ENCODE peak calls at places on chromosome 4, in five cellular contexts. U is foreskin fibroblast, Q is cardiac fibroblast, T is K562, Y is WTC11. I is an unnamed sample.

GRCh38 chr4:167025651-167026050 is 208.6 kb downstream of the SPOCK3 start:
- DNase-seq in U (no peak), Q (peak), T (no peak), Y (no peak), I (no peak)

GRCh38 chr4:80202784-80203553 is 5.7 kb downstream of the PRDM8 start:
- DNase-seq in U (no peak), Q (peak), T (no peak), Y (peak), I (no peak)

GRCh38 chr4:37812713-37813112 is 13.8 kb upstream of the PGM2 start:
- DNase-seq in U (peak), Q (peak), T (no peak), Y (no peak), I (no peak)

GRCh38 chr4:106301393-106302084 is 14.5 kb downstream of the TBCK start:
- DNase-seq in U (no peak), Q (peak), T (no peak), Y (no peak), I (no peak)

GRCh38 chr4:57312296-57312695 is 202.1 kb upstream of the IGFBP7 start:
- DNase-seq in U (no peak), Q (no peak), T (no peak), Y (no peak), I (no peak)

GRCh38 chr4:118224239-118224829 is 128.5 kb downstream of the PRSS12 start:
- DNase-seq in U (peak), Q (peak), T (peak), Y (no peak), I (peak)

GRCh38 chr4:94570558-94570957 is 118.8 kb downstream of the PDLIM5 start:
- DNase-seq in U (no peak), Q (no peak), T (no peak), Y (no peak), I (no peak)

GRCh38 chr4:135418353-135418752 is 1216.8 kb upstream of the PABPC4L start:
- DNase-seq in U (no peak), Q (peak), T (no peak), Y (peak), I (no peak)

GRCh38 chr4:171629182-171629581 is 184.0 kb upstream of the GALNTL6 start:
- DNase-seq in U (no peak), Q (no peak), T (no peak), Y (no peak), I (no peak)

GRCh38 chr4:168832746-168833575 is 177.1 kb downstream of the CBR4 start:
- DNase-seq in U (no peak), Q (peak), T (no peak), Y (peak), I (no peak)

GRCh38 chr4:156710571-156711195 is 260.9 kb downstream of the PDGFC start:
- DNase-seq in U (peak), Q (no peak), T (no peak), Y (no peak), I (peak)

GRCh38 chr4:39713691-39714090 is 15.8 kb downstream of the UBE2K start:
- DNase-seq in U (no peak), Q (peak), T (no peak), Y (no peak), I (peak)

GRCh38 chr4:103137446-103137827 is 37.8 kb upstream of the BDH2 start:
- DNase-seq in U (peak), Q (peak), T (no peak), Y (no peak), I (no peak)

GRCh38 chr4:158856852-158857251 is 88.0 kb downstream of the FNIP2 start:
- DNase-seq in U (peak), Q (peak), T (no peak), Y (no peak), I (peak)

GRCh38 chr4:99324361-99324760 is 3.2 kb upstream of the ADH1B start:
- DNase-seq in U (no peak), Q (peak), T (no peak), Y (no peak), I (no peak)

GRCh38 chr4:178577933-178578332 is 1135.7 kb upstream of the AGA start:
- DNase-seq in U (no peak), Q (no peak), T (no peak), Y (no peak), I (no peak)

GRCh38 chr4:10108391-10108790 is 8.2 kb downstream of the WDR1 start:
- DNase-seq in U (no peak), Q (no peak), T (no peak), Y (no peak), I (no peak)

GRCh38 chr4:79917246-79917645 is 155.8 kb downstream of the ANTXR2 start:
- DNase-seq in U (peak), Q (peak), T (peak), Y (peak), I (no peak)

GRCh38 chr4:183350317-183351071 is 28.3 kb upstream of the CLDN24 start:
- DNase-seq in U (peak), Q (no peak), T (no peak), Y (no peak), I (peak)

GRCh38 chr4:53273726-53274125 is 92.1 kb downstream of the SCFD2 start:
- DNase-seq in U (peak), Q (peak), T (no peak), Y (no peak), I (no peak)

GRCh38 chr4:122827258-122827887 is 742 bp downstream of the FGF2 start:
- DNase-seq in U (peak), Q (peak), T (peak), Y (peak), I (no peak)

GRCh38 chr4:59247032-59247431 is 1953.1 kb upstream of the ADGRL3 start:
- DNase-seq in U (no peak), Q (peak), T (no peak), Y (no peak), I (no peak)
- TF ChIP-seq CTCF in U (no peak), Q (peak), T (no peak), Y (no peak), I (no peak)

DNA sequence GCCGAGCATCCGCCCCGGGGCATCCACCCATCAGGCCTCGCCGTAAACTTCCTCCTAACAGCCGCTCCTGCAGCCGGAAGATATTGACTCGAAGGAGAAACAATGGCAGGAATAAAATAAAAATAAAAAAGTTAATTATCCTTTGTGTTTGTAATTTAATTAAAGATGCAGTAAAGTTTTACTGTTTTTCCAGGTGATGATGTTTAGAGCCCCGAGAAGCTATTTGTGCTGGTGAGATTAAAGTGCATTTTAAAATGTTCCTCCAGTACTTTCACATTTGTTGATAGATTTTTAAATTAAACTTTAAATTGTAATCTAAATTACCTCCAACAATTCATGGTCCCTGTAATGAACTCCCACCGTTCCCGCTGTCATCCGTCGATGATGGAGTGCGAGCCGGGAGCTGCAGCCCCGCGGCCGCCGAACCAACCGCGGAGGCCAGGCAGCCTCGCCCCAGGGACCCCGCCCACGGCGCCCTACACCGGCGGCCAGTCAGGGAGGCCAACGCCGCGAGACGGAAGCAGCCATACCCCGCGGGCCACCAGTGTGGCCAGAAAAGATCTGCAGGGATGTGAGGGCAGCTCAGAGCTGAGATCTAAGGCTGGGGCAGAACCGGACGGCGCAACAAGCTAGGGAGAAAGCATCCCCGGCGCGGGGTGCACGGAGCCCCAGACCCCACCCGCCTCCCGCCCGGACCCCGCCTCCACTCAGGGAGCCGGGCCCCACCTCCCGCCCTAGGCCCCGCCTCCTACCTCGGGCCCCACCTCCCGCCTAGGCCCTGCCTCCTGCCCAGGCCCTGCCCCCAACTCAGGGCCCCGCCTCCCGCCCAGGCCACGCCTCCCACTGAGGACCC is 104.1 kb downstream of the FAM53A start:
- DNase-seq in U (no peak), Q (peak), T (peak), Y (peak), I (peak)
- TF ChIP-seq CTCF in U (no peak), Q (no peak), T (no peak), Y (no peak), I (no peak)

GRCh38 chr4:150217192-150217591 is 138.9 kb downstream of the DCLK2 start:
- DNase-seq in U (peak), Q (peak), T (no peak), Y (no peak), I (peak)
- TF ChIP-seq CTCF in U (peak), Q (peak), T (peak), Y (no peak), I (peak)

DNA sequence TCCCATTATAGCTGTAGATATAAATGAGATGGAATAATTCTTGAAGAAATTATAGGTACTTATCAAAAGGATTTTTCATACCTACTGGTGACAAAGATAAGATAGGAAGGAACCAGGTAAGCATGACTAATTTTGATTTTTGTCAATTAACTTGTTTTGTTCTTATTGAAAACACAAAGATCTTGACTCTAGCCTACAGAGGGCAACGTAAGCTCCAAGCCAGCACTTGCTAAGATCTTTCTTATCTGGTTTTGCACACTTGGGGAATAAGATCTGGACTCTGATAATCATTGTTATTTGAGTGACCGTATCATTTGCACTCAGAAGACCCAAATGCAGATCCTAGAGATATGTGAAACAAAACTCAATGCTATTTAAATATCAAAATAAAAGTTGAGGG is 223.4 kb downstream of the VEGFC start:
- DNase-seq in U (no peak), Q (peak), T (no peak), Y (no peak), I (no peak)
- TF ChIP-seq CTCF in U (no peak), Q (no peak), T (no peak), Y (no peak), I (peak)

GRCh38 chr4:136687596-136687995 is 844.7 kb downstream of the PCDH18 start:
- DNase-seq in U (no peak), Q (no peak), T (no peak), Y (no peak), I (no peak)

GRCh38 chr4:136690363-136690762 is 841.9 kb downstream of the PCDH18 start:
- DNase-seq in U (no peak), Q (no peak), T (no peak), Y (no peak), I (no peak)

GRCh38 chr4:136691607-136692006 is 840.7 kb downstream of the PCDH18 start:
- DNase-seq in U (no peak), Q (no peak), T (no peak), Y (no peak), I (no peak)

GRCh38 chr4:136687118-136687517 is 845.2 kb downstream of the PCDH18 start:
- DNase-seq in U (no peak), Q (peak), T (no peak), Y (peak), I (no peak)
- TF ChIP-seq CTCF in U (no peak), Q (peak), T (no peak), Y (peak), I (peak)

GRCh38 chr4:69710580-69710979 is 49.8 kb downstream of the SULT1B1 start:
- DNase-seq in U (no peak), Q (no peak), T (no peak), Y (no peak), I (no peak)
- TF ChIP-seq CTCF in U (no peak), Q (no peak), T (no peak), Y (no peak), I (no peak)

GRCh38 chr4:23456864-23457263 is 433.0 kb downstream of the PPARGC1A start:
- DNase-seq in U (no peak), Q (no peak), T (no peak), Y (no peak), I (no peak)

GRCh38 chr4:23458061-23458460 is 431.8 kb downstream of the PPARGC1A start:
- DNase-seq in U (no peak), Q (no peak), T (no peak), Y (no peak), I (no peak)

DNA sequence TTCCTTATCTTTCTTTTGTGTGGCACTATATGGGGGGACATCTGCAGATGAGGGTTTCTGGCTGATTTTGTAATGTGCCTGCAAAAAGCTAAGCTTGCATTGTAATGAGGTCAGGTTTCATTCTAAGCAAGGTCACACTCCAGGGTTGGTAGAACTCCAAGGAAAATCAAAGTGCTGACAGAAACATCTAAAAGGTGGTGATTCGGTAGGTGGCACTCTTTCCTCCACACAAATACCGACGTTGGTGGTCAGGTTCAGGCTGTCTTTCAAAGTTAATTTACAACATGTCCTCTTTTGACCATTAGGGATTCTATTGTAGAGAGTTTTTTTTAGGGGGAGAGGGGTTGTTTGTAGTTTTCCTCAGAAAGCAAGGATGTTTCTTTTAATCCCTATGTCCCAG is 434.4 kb downstream of the PPARGC1A start:
- DNase-seq in U (no peak), Q (no peak), T (no peak), Y (peak), I (no peak)
- TF ChIP-seq CTCF in U (no peak), Q (no peak), T (no peak), Y (no peak), I (no peak)